ENCODE peak calls at places on chromosomes 7 and 10, in seven cellular contexts. J is Panc1, U is PC-3, I is pancreas, R is mammary epithelial cell, N is heart right ventricle, W is colonic mucosa. X is an unnamed sample.

GRCh38 chr10:38730076-38730475 is 635.9 kb downstream of the ZNF37A start:
- DNase-seq in J (no peak), U (no peak), I (no peak), R (no peak), N (no peak), W (no peak), X (no peak)

GRCh38 chr10:61078542-61078941 is 134.6 kb upstream of the RHOBTB1 start:
- DNase-seq in J (no peak), U (no peak), I (no peak), R (no peak), N (peak; percentile 4), W (no peak), X (no peak)

GRCh38 chr7:105940111-105940510 is 23.0 kb upstream of the CDHR3 start:
- DNase-seq in J (no peak), U (peak; percentile 14), I (no peak), R (no peak), N (no peak), W (no peak), X (no peak)

GRCh38 chr10:118503192-118503591 is 92.3 kb downstream of the PRLHR start:
- DNase-seq in J (no peak), U (no peak), I (no peak), R (no peak), N (no peak), W (no peak), X (no peak)

GRCh38 chr7:142372727-142373126 is 114.9 kb upstream of the PRSS58 start:
- DNase-seq in J (no peak), U (no peak), I (no peak), R (no peak), N (no peak), W (no peak), X (no peak)

GRCh38 chr7:150341263-150342118 is at the start of gene RARRES2:
- DNase-seq in J (no peak), U (no peak), I (peak; percentile 78), R (no peak), N (peak; percentile 43), W (peak; percentile 58), X (peak; percentile 84)

GRCh38 chr7:90320801-90321494 is at the start of gene FAM237B:
- DNase-seq in J (no peak), U (no peak), I (no peak), R (peak; percentile 42), N (no peak), W (no peak), X (no peak)

GRCh38 chr7:115631782-115632181 is 398.8 kb downstream of the TFEC start:
- DNase-seq in J (no peak), U (no peak), I (no peak), R (no peak), N (no peak), W (no peak), X (no peak)

GRCh38 chr7:149489391-149490024 is 8.1 kb downstream of the ZNF746 start:
- DNase-seq in J (no peak), U (peak; percentile 31), I (no peak), R (no peak), N (no peak), W (no peak), X (no peak)

GRCh38 chr10:16470747-16471146 is 33.9 kb downstream of the PTER start:
- DNase-seq in J (no peak), U (no peak), I (no peak), R (no peak), N (no peak), W (no peak), X (no peak)

GRCh38 chr7:51024867-51025266 is 242.2 kb upstream of the GRB10 start:
- DNase-seq in J (no peak), U (no peak), I (no peak), R (no peak), N (no peak), W (peak; percentile 9), X (no peak)

GRCh38 chr7:91826377-91826776 is 54.1 kb downstream of the MTERF1 start:
- DNase-seq in J (no peak), U (peak; percentile 57), I (no peak), R (peak; percentile 48), N (no peak), W (no peak), X (no peak)

GRCh38 chr10:116973371-116973905 is 31.5 kb downstream of the SHTN1 start:
- DNase-seq in J (no peak), U (no peak), I (no peak), R (peak; percentile 4), N (no peak), W (no peak), X (no peak)

GRCh38 chr7:106915407-106915806 is 50.3 kb downstream of the PIK3CG start:
- DNase-seq in J (no peak), U (no peak), I (no peak), R (no peak), N (no peak), W (no peak), X (no peak)

GRCh38 chr10:91374054-91374453 is 36.1 kb upstream of the HECTD2 start:
- DNase-seq in J (no peak), U (no peak), I (no peak), R (no peak), N (no peak), W (no peak), X (no peak)

GRCh38 chr7:66952343-66953043 is 31.5 kb downstream of the TMEM248 start:
- DNase-seq in J (peak; percentile 91), U (peak; percentile 88), I (no peak), R (peak; percentile 66), N (no peak), W (peak; percentile 41), X (no peak)

GRCh38 chr10:96703358-96703757 is 17.0 kb downstream of the PIK3AP1 start:
- DNase-seq in J (no peak), U (no peak), I (no peak), R (no peak), N (no peak), W (no peak), X (no peak)

GRCh38 chr7:37961251-37961650 is 40.8 kb downstream of the EPDR1 start:
- DNase-seq in J (no peak), U (no peak), I (no peak), R (no peak), N (no peak), W (no peak), X (no peak)

GRCh38 chr7:150981644-150982043 is 3.5 kb upstream of the KCNH2 start:
- DNase-seq in J (no peak), U (no peak), I (no peak), R (no peak), N (no peak), W (no peak), X (no peak)

GRCh38 chr7:148916186-148916585 is 32.1 kb upstream of the EZH2 start:
- DNase-seq in J (peak; percentile 2), U (no peak), I (no peak), R (no peak), N (no peak), W (no peak), X (no peak)

DNA sequence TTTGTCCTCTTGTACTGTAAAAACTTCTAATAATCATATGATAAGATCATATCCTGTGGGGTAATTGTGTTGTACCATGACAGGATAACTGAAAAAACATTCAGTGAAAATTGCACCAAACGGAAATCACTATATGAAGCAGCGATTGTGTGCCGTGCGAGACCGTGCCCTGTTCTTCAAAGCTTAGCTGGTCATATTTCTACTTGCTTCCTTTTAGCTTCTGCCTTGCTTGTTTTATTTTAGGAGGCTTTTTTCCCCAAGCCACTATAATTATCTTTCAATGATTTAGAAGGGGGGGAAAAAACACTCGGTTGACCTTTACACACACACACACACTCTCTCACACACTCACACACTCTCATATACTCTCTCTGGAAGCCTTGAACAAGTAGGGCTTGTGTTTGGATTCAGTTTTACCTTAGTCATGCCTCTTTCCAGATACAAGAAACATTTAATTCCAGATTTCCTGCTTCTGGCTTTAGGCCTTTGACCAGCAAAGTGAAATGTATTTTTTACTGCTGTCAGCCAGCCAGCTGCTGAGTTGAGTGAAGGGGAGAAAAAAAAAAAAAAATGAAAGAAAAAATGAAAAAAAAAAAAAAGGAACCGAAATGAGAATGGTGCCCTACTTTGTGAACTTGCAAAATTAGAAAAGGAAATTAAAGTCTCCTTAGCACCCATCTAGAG is 181.4 kb downstream of the ARID5B start:
- DNase-seq in J (no peak), U (peak; percentile 69), I (no peak), R (peak; percentile 38), N (peak; percentile 43), W (peak; percentile 16), X (no peak)
- H3K4me3 ChIP-seq in J (no peak overlapping the region), U (peak overlapping the region; percentile 24), I (no peak overlapping the region), R (no peak overlapping the region), N (peak overlapping the region; percentile 12), W (no peak overlapping the region), X (no peak overlapping the region)

GRCh38 chr7:75957021-75957736 is 37.2 kb downstream of the TMEM120A start:
- DNase-seq in J (no peak), U (no peak), I (peak; percentile 68), R (no peak), N (no peak), W (peak; percentile 85), X (no peak)
- H3K4me1 ChIP-seq in J (peaks cover 20% of the 10 kb centered on the region), U (peaks cover 15% of the 10 kb centered on the region), I (no peaks in the 10 kb centered on the region), R (no peaks in the 10 kb centered on the region), N (peaks cover 5% of the 10 kb centered on the region), W (peaks cover 5% of the 10 kb centered on the region), X (no peaks in the 10 kb centered on the region)

DNA sequence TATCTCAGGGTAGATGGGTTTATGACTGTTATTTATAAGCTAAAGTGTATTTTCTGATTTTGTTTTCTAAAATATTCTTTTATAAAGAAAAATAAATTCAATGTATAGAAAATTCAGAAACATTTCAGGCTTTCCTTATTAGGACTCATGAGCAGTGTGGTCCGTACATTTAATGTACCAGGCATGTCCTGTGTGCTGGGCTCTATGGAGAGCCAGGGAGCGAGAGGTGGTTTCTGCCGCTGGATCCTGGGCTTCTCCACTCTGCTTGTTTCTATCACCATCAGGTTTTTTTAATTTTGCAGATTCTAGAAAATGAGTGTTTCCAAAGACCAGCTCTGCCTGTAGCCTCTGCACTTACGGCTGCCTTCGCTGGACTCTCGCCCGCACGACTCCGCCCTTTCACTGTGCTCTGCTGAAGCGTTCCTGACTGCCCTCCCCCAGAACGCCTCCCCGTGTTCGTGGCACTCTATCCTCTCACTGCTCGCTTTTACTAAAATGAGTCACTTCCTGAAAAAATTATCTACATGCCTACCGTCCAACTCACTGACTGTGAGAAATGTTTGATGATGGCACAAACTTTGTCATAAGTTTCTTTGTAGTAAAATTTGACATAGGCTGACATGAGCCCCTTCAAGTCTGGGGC is 188.5 kb downstream of the ZMYND11 start:
- DNase-seq in J (peak; percentile 85), U (peak; percentile 80), I (no peak), R (peak; percentile 87), N (peak; percentile 38), W (peak; percentile 51), X (peak; percentile 93)
- H3K4me3 ChIP-seq in J (peak overlapping the region; percentile 41), U (no peak overlapping the region), I (no peak overlapping the region), R (no peak overlapping the region), N (peak overlapping the region; percentile 14), W (no peak overlapping the region), X (peak overlapping the region; percentile 5)

DNA sequence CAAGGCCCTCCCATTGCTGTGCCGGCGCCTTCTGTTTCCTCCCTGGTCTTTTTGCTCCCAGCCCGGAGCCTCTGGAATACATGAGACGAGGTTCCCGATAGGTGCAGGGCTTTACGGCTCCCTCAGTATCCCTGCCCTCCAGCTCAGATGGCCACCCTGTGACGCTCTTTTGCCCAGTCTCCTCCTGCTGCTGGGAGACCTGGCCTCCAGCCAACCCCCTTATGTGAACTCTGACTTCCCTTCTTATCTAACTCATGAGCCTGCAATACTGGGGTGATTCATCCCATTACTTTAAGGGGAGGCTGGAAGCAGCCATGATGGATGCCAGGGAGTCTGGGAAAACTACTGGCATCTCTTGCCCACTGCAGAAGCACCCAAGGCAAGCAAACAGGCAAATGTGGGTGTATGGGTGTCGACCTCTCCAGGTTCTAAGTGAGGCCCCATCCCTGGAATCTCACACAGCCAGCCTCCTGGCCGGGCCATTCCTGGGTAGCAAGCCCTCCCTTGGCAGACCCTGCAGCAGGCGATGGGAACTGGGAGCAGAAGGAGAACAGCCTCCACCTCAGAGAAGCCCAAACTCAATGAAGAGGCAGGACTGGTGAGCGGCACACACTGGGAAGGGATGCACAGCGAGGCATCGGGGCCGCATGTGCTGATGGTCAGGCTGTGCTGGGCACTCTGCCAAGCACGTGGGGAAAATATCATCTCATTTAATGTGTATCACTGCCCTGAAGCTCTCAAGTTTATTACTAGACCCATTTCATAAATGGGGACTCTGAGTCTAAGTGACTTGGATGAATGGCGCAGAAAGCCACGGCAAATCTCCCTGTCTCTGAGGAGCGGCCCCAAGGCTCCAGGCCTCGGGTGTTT is 97.5 kb downstream of the FAM53B start:
- DNase-seq in J (no peak), U (no peak), I (no peak), R (no peak), N (peak; percentile 83), W (peak; percentile 60), X (peak; percentile 86)
- H3K4me1 ChIP-seq in J (peaks cover 13% of the 10 kb centered on the region), U (no peaks in the 10 kb centered on the region), I (peaks cover 12% of the 10 kb centered on the region), R (peaks cover 39% of the 10 kb centered on the region), N (peaks cover 95% of the 10 kb centered on the region), W (peaks cover 27% of the 10 kb centered on the region), X (peaks cover 20% of the 10 kb centered on the region)